ENCODE peak calls at places on chromosomes 2 and 18, in seven cellular contexts. S is IMR-90, J is neuronal stem cell, I is trophoblast cell, N is H9, A is mesenchymal stem cell, O is H1. V is an unnamed sample.
A peak's percentile ranks its signal among the peaks of the same experiment; 100 is the strongest.

GRCh38 chr18:46809145-46809544 is 52.3 kb upstream of the ST8SIA5 start:
- DNase-seq in S (no peak), J (no peak), I (no peak), N (no peak), A (no peak), O (no peak), V (no peak)

GRCh38 chr18:48488388-48488850 is 50.4 kb upstream of the CTIF start:
- DNase-seq in S (peak; percentile 93), J (no peak), I (peak; percentile 89), N (no peak), A (peak; percentile 73), O (no peak), V (peak; percentile 98)

GRCh38 chr2:112029164-112029563 is 25.9 kb upstream of the TMEM87B start:
- DNase-seq in S (no peak), J (no peak), I (peak; percentile 31), N (no peak), A (no peak), O (no peak), V (no peak)

GRCh38 chr2:125942585-125943424 is 713.2 kb upstream of the GYPC start:
- DNase-seq in S (no peak), J (no peak), I (no peak), N (no peak), A (no peak), O (no peak), V (no peak)

GRCh38 chr2:18047896-18048657 is 169.6 kb downstream of the KCNS3 start:
- DNase-seq in S (peak; percentile 44), J (no peak), I (peak; percentile 80), N (no peak), A (peak; percentile 11), O (no peak), V (no peak)

GRCh38 chr2:162768646-162769045 is 69.9 kb downstream of the KCNH7 start:
- DNase-seq in S (no peak), J (peak; percentile 58), I (peak; percentile 12), N (no peak), A (peak; percentile 2), O (no peak), V (peak; percentile 41)

GRCh38 chr18:30280861-30281470 is 761.6 kb downstream of the DSC3 start:
- DNase-seq in S (peak; percentile 59), J (peak; percentile 50), I (peak; percentile 81), N (no peak), A (peak; percentile 67), O (no peak), V (peak; percentile 76)

GRCh38 chr2:235541838-235542549 is 48.2 kb downstream of the AGAP1 start:
- DNase-seq in S (no peak), J (no peak), I (no peak), N (no peak), A (no peak), O (no peak), V (no peak)

GRCh38 chr2:237670641-237671040 is 43.3 kb downstream of the LRRFIP1 start:
- DNase-seq in S (no peak), J (no peak), I (no peak), N (no peak), A (no peak), O (no peak), V (no peak)

GRCh38 chr2:191740776-191741175 is 62.8 kb downstream of the NABP1 start:
- DNase-seq in S (no peak), J (no peak), I (no peak), N (no peak), A (no peak), O (no peak), V (no peak)

GRCh38 chr2:55883339-55883738 is 40.2 kb downstream of the EFEMP1 start:
- DNase-seq in S (peak; percentile 54), J (no peak), I (no peak), N (no peak), A (peak; percentile 33), O (no peak), V (peak; percentile 12)

GRCh38 chr2:37020212-37020886 is 54.0 kb upstream of the STRN start:
- DNase-seq in S (peak; percentile 94), J (no peak), I (peak; percentile 64), N (no peak), A (peak; percentile 77), O (no peak), V (peak; percentile 75)

GRCh38 chr2:30862054-30862651 is 54.9 kb upstream of the CAPN13 start:
- DNase-seq in S (peak; percentile 73), J (peak; percentile 24), I (peak; percentile 74), N (peak; percentile 58), A (peak; percentile 56), O (peak; percentile 41), V (peak; percentile 78)

GRCh38 chr2:5867045-5867444 is 174.9 kb downstream of the SOX11 start:
- DNase-seq in S (no peak), J (no peak), I (no peak), N (no peak), A (no peak), O (no peak), V (no peak)

GRCh38 chr18:46019956-46020355 is 52.1 kb downstream of the PSTPIP2 start:
- DNase-seq in S (peak; percentile 17), J (no peak), I (peak; percentile 34), N (no peak), A (peak; percentile 19), O (no peak), V (peak; percentile 29)

GRCh38 chr2:133197156-133197555 is 371.1 kb downstream of the NCKAP5 start:
- DNase-seq in S (no peak), J (no peak), I (no peak), N (no peak), A (no peak), O (no peak), V (no peak)

GRCh38 chr18:75041586-75041985 is 167.4 kb downstream of the PTGR3 start:
- DNase-seq in S (peak; percentile 50), J (no peak), I (peak; percentile 7), N (no peak), A (peak; percentile 12), O (no peak), V (no peak)

GRCh38 chr2:218582085-218582484 is 13.4 kb downstream of the CNOT9 start:
- DNase-seq in S (peak; percentile 90), J (no peak), I (no peak), N (no peak), A (peak; percentile 50), O (no peak), V (no peak)

GRCh38 chr2:100235098-100235497 is 87.2 kb downstream of the LONRF2 start:
- DNase-seq in S (peak; percentile 33), J (no peak), I (peak; percentile 67), N (peak; percentile 38), A (peak; percentile 30), O (no peak), V (peak; percentile 11)

GRCh38 chr2:176206677-176207076 is 18.2 kb downstream of the HOXD1 start:
- DNase-seq in S (no peak), J (no peak), I (no peak), N (no peak), A (no peak), O (no peak), V (no peak)

GRCh38 chr2:118202707-118203303 is 114.5 kb downstream of the INSIG2 start:
- DNase-seq in S (peak; percentile 36), J (no peak), I (peak; percentile 70), N (peak; percentile 71), A (peak; percentile 43), O (no peak), V (peak; percentile 70)

GRCh38 chr2:217277646-217278048 is 417.8 kb upstream of the TNP1 start:
- DNase-seq in S (peak; percentile 100), J (no peak), I (peak; percentile 90), N (no peak), A (peak; percentile 98), O (no peak), V (no peak)

GRCh38 chr2:190678444-190679162 is 29.7 kb downstream of the NAB1 start:
- DNase-seq in S (peak; percentile 35), J (no peak), I (no peak), N (no peak), A (peak; percentile 6), O (no peak), V (peak; percentile 84)

GRCh38 chr18:12883003-12883683 is 894 bp downstream of the PTPN2 start:
- DNase-seq in S (no peak), J (no peak), I (peak; percentile 41), N (no peak), A (peak; percentile 26), O (no peak), V (peak; percentile 10)

GRCh38 chr2:3902131-3902530 is 198.8 kb downstream of the DCDC2C start:
- DNase-seq in S (no peak), J (no peak), I (no peak), N (no peak), A (no peak), O (no peak), V (no peak)
- H2BK5ac ChIP-seq in S (no peak overlapping the region), J (no peak overlapping the region), I (no peak overlapping the region), N (no peak overlapping the region), A (no peak overlapping the region), O (no peak overlapping the region), V (no peak overlapping the region)

GRCh38 chr2:26570083-26570430 is 71.1 kb downstream of the CIB4 start:
- DNase-seq in S (no peak), J (no peak), I (no peak), N (no peak), A (no peak), O (no peak), V (no peak)
- H2BK5ac ChIP-seq in S (no peak overlapping the region), J (no peak overlapping the region), I (no peak overlapping the region), N (no peak overlapping the region), A (no peak overlapping the region), O (no peak overlapping the region), V (no peak overlapping the region)

GRCh38 chr18:58064406-58064998 is 20.5 kb downstream of the NEDD4L start:
- DNase-seq in S (peak; percentile 39), J (no peak), I (no peak), N (no peak), A (no peak), O (no peak), V (no peak)

GRCh38 chr18:58069721-58070292 is 25.8 kb downstream of the NEDD4L start:
- DNase-seq in S (no peak), J (peak; percentile 12), I (no peak), N (peak; percentile 40), A (no peak), O (no peak), V (peak; percentile 61)

GRCh38 chr18:58067611-58068010 is 23.6 kb downstream of the NEDD4L start:
- DNase-seq in S (no peak), J (no peak), I (no peak), N (no peak), A (no peak), O (no peak), V (no peak)

GRCh38 chr18:58069104-58069503 is 25.1 kb downstream of the NEDD4L start:
- DNase-seq in S (no peak), J (no peak), I (no peak), N (no peak), A (no peak), O (no peak), V (no peak)
- H2BK5ac ChIP-seq in S (no peak overlapping the region), J (no peak overlapping the region), I (no peak overlapping the region), N (no peak overlapping the region), A (no peak overlapping the region), O (no peak overlapping the region), V (no peak overlapping the region)

DNA sequence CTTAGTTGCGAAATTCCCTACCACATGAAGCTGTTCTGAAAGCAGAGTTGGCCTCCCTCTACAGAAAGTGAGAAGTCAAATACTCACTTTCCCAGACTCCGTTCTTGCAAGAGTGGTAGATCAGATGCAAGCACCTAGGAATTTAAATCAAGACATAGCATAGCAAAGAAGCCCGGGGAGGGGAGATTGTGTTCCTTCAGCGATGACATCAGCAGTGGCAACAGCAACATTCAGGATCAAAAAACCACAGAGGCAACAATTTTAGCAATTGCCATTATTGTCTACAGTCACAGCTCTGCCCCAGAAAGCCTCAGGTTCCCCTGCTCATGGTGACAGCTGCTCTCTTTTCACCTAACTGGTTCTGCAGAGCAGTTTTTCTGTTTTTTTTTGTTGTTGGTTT is 580.0 kb downstream of the RNF144A start:
- DNase-seq in S (no peak), J (no peak), I (no peak), N (no peak), A (peak; percentile 2), O (no peak), V (peak; percentile 56)
- H2BK5ac ChIP-seq in S (no peak overlapping the region), J (no peak overlapping the region), I (no peak overlapping the region), N (no peak overlapping the region), A (no peak overlapping the region), O (no peak overlapping the region), V (no peak overlapping the region)

V was measured in mesendoderm.